ENCODE peak calls at places on chromosomes 4 and X, in five cellular contexts. G, Q, T, V and M are unnamed samples.
A peak's percentile ranks its signal among the peaks of the same experiment; 100 is the strongest.

GRCh38 chrX:40202456-40202855 is 104.7 kb upstream of the BCOR start:
- DNase-seq in V (no peak), T (peak; percentile 12), G (no peak), Q (no peak), M (no peak)

GRCh38 chr4:7540216-7540615 is 105.5 kb upstream of the PSAPL1 start:
- DNase-seq in V (no peak), T (no peak), G (no peak), Q (no peak), M (no peak)

GRCh38 chr4:109574443-109574850 is 14.4 kb downstream of the MCUB start:
- DNase-seq in Q (peak; percentile 48), T (no peak), V (no peak), G (peak; percentile 40), M (no peak)

GRCh38 chr4:30429813-30430466 is 290.2 kb upstream of the PCDH7 start:
- DNase-seq in T (no peak), Q (peak; percentile 90), G (peak; percentile 9), V (no peak), M (no peak)

GRCh38 chr4:56757270-56757746 is 64.2 kb downstream of the SPINK2 start:
- DNase-seq in T (peak; percentile 55), Q (peak; percentile 66), V (no peak), G (peak; percentile 66), M (no peak)

GRCh38 chr4:629916-630641 is 4.7 kb downstream of the PDE6B start:
- DNase-seq in T (no peak), Q (no peak), V (no peak), G (no peak), M (no peak)

GRCh38 chrX:44828008-44828605 is 15.7 kb upstream of the DUSP21 start:
- DNase-seq in G (no peak), Q (peak; percentile 88), V (no peak), T (no peak), M (no peak)

GRCh38 chrX:45774961-45775360 is 574.3 kb upstream of the DIPK2B start:
- DNase-seq in G (no peak), V (no peak), Q (peak; percentile 76), T (no peak), M (no peak)

GRCh38 chr4:124481123-124481522 is 231.4 kb downstream of the ANKRD50 start:
- DNase-seq in V (no peak), T (no peak), Q (no peak), G (no peak), M (no peak)

GRCh38 chr4:2814627-2815026 is 21.7 kb downstream of the SH3BP2 start:
- DNase-seq in T (no peak), Q (no peak), G (no peak), V (no peak), M (no peak)

GRCh38 chr4:2813446-2814405 is 20.8 kb downstream of the SH3BP2 start:
- DNase-seq in T (no peak), Q (no peak), V (no peak), G (no peak), M (peak; percentile 59)

GRCh38 chr4:2812600-2812932 is 19.7 kb downstream of the SH3BP2 start:
- DNase-seq in G (no peak), V (no peak), Q (no peak), T (no peak), M (no peak)

GRCh38 chr4:2811830-2812599 is 19.1 kb downstream of the SH3BP2 start:
- DNase-seq in Q (peak; percentile 71), T (peak; percentile 85), V (peak; percentile 73), G (no peak), M (no peak)

GRCh38 chr4:2812985-2813384 is 20.1 kb downstream of the SH3BP2 start:
- DNase-seq in V (no peak), T (no peak), Q (no peak), G (no peak), M (no peak)
- H3K4me3 ChIP-seq in V (peak overlapping the region; percentile 41), T (peak overlapping the region; percentile 40), Q (no peak overlapping the region), G (no peak overlapping the region), M (no peak overlapping the region)

GRCh38 chr4:87669373-87669772 is 19.3 kb downstream of the DMP1 start:
- DNase-seq in V (no peak), Q (no peak), G (no peak), T (no peak), M (no peak)
- H3K9me3 ChIP-seq in V (peaks cover 5% of the 10 kb centered on the region), Q (no peaks in the 10 kb centered on the region), G (no peaks in the 10 kb centered on the region), T (peaks cover 11% of the 10 kb centered on the region), M (peaks cover 8% of the 10 kb centered on the region)

DNA sequence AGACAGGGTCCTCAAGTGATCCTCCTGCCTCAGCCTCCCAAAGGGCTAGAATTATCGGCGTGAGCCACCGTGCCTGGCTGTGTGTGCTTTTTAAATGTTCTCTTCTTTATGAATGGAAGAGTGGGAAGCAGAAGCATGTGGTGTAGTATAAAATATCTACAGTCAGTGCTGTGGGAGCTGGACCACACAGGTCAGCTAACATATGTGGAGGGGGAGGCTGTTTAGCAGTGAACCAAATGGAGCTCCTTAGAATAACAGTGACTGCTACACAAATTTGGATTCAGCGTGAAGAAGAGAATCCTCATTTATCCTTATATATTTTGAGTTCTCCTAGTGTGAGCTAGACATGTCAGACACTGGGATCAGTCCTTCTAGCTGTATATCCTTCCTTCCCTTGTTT is 3.2 kb downstream of the SNX25 start:
- DNase-seq in Q (peak; percentile 14), V (no peak), G (no peak), T (no peak), M (no peak)
- H3K4me1 ChIP-seq in Q (no peaks in the 10 kb centered on the region), V (peaks cover 9% of the 10 kb centered on the region), G (peaks cover 17% of the 10 kb centered on the region), T (peaks cover 20% of the 10 kb centered on the region), M (peaks cover 19% of the 10 kb centered on the region)

DNA sequence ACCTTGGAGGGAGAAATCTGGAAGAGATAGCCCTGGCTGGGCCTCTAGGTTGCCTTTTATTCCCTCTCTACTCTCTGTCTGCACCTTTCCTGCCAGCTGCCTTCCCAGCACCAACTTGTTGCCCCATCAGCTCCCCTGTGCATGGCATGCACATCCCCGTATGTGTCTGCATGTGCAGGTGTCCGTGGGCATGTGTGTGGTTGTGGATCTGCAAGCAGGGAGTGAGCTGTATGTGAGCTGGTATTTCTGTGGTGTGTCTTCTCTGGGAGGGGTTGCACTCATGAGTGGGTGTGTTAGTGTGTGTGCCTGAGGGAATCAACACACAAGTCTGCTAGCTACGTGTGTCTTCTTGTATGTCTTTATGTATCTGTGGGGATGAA is 9.9 kb downstream of the L1CAM start:
- DNase-seq in Q (no peak), V (no peak), T (no peak), G (no peak), M (no peak)
- H3K4me3 ChIP-seq in Q (no peak overlapping the region), V (no peak overlapping the region), T (no peak overlapping the region), G (no peak overlapping the region), M (no peak overlapping the region)

DNA sequence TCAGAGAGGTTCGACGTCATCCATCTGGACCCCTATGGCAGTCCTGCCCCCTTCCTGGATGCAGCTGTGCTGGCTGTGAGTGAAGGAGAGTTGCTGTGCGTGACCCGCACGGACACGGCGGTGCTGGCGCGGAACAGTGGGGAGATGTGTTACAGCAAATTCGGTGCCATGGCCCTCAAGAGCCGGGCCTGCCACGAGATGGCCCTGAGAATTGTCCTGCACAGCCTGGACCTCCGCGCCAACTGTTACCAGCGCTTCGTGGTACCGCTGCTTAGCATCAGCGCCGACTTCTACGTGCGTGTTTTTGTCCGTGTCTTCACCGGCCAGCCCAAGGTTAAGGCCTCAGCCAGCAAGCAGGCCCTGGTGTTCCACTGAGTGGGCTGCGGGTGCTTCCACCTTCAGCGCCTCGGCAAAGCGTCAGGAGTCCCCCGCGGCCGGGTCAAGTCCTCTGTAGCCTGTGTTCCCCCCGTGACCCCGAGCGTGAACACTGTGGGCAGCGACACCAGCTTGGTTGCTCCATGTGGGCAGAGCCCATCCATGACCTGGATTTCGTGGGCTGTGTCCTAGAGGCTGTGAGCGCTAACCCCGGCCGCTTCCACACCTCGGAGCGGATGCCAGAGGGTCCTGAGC is 186.7 kb upstream of the SLITRK2 start:
- DNase-seq in V (no peak), Q (no peak), T (no peak), G (no peak), M (no peak)
- H3K9me3 ChIP-seq in V (peaks cover 10% of the 10 kb centered on the region), Q (no peaks in the 10 kb centered on the region), T (no peaks in the 10 kb centered on the region), G (no peaks in the 10 kb centered on the region), M (no peaks in the 10 kb centered on the region)

GRCh38 chr4:89300490-89300889 is 7.1 kb downstream of the GPRIN3 start:
- DNase-seq in G (no peak), V (no peak), T (no peak), Q (no peak), M (no peak)
- H3K4me1 ChIP-seq in G (peaks cover 18% of the 10 kb centered on the region), V (peaks cover 15% of the 10 kb centered on the region), T (peaks cover 31% of the 10 kb centered on the region), Q (no peaks in the 10 kb centered on the region), M (peaks cover 7% of the 10 kb centered on the region)